ENCODE peak calls at places on chromosomes 13 and 19, in four cellular contexts. Z is ascending aorta, D is IMR-90, X is BE2C. R is an unnamed sample.
A peak's percentile ranks its signal among the peaks of the same experiment; 100 is the strongest.

GRCh38 chr13:34290661-34291060 is 472.7 kb downstream of the RFC3 start:
- DNase-seq in D (no peak), Z (no peak), X (no peak), R (no peak)

GRCh38 chr19:1177322-1178114 is 3.5 kb upstream of the SBNO2 start:
- DNase-seq in X (no peak), D (peak; percentile 97), Z (no peak), R (peak; percentile 44)

GRCh38 chr13:44267203-44267602 is 106.4 kb upstream of the SERP2 start:
- DNase-seq in D (no peak), Z (no peak), X (no peak), R (no peak)

GRCh38 chr13:51614350-51614786 is 30.1 kb downstream of the WDFY2 start:
- DNase-seq in X (peak; percentile 82), Z (no peak), D (no peak), R (peak; percentile 61)

GRCh38 chr19:12555456-12555930 is 4.2 kb upstream of the ZNF564 start:
- DNase-seq in X (no peak), Z (no peak), D (no peak), R (no peak)

GRCh38 chr13:94224670-94225069 is 254.8 kb downstream of the DCT start:
- DNase-seq in X (no peak), Z (no peak), D (no peak), R (no peak)

GRCh38 chr19:29105629-29106352 is 107.2 kb downstream of the UQCRFS1 start:
- DNase-seq in D (no peak), X (no peak), Z (no peak), R (no peak)

GRCh38 chr13:112078216-112078615 is 11.3 kb downstream of the SOX1 start:
- DNase-seq in X (no peak), Z (no peak), D (no peak), R (no peak)

GRCh38 chr13:87570669-87571068 is 100.5 kb upstream of the SLITRK5 start:
- DNase-seq in X (no peak), D (no peak), Z (no peak), R (no peak)

GRCh38 chr19:13241321-13242104 is 91.3 kb downstream of the IER2 start:
- DNase-seq in Z (no peak), X (no peak), D (no peak), R (peak; percentile 31)

GRCh38 chr13:20955496-20955895 is 53.0 kb upstream of the XPO4 start:
- DNase-seq in X (no peak), D (no peak), Z (no peak), R (no peak)
- H3K4me1 ChIP-seq in X (no peaks in the 10 kb centered on the region), D (no peaks in the 10 kb centered on the region), Z (no peaks in the 10 kb centered on the region), R (peaks cover 1% of the 10 kb centered on the region)

GRCh38 chr19:46201413-46202310 is 27.9 kb upstream of the IGFL1 start:
- DNase-seq in D (no peak), X (peak; percentile 76), Z (no peak), R (no peak)

GRCh38 chr19:46202426-46202825 is 27.1 kb upstream of the IGFL1 start:
- DNase-seq in D (no peak), Z (no peak), X (no peak), R (no peak)

GRCh38 chr19:46205183-46205984 is 24.2 kb upstream of the IGFL1 start:
- DNase-seq in Z (no peak), X (peak; percentile 54), D (no peak), R (no peak)

GRCh38 chr19:46204008-46204407 is 25.5 kb upstream of the IGFL1 start:
- DNase-seq in X (no peak), Z (no peak), D (no peak), R (no peak)

DNA sequence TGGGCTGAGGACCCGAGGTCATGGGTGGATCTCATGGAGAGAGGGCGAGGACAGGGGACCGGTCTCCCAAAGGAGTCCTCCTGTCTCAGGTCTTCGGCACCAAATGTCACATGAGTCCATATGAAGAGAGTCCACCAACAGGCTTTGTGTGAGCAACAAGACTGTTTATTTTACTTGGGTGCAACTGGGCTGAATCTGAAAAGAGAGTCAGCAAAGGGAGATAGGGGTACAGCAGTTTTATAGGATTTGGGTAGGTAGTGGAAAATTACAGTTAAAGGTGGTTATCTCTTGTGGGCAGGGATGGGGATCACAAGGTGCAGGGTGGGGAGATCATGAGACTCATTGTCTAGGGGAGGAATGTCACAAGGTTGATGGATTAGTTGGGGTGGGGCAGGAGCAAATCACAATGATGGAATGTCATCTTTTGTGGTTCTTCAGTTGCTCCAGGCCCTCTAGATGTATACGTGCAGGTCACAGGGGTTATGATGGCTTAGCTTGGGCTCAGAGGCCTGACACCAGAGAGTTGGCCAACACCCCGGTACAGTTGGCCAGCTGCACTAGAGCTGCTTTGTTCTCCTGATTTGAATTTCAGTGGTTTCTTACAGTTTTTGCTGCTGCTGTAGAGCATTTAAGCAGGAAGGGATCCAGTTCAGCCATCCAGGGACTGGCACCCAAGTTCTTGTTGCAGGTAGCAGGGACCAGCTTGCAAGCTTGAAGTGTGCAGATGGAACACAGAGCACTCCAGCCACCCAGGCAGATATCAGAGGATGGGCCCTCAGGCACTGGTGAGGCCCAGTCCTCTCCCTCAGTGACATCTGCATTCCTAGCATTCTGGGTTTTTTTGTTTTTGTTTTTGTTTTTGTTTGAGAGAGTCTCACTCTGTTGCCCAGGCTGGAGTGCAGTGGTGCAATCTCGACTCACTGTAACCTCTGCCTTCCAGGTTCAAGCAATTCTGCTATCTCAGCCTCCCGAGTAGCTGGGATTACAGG is 26.4 kb upstream of the IGFL1 start:
- DNase-seq in X (no peak), Z (no peak), D (no peak), R (no peak)
- H3K4me3 ChIP-seq in X (no peak overlapping the region), Z (no peak overlapping the region), D (no peak overlapping the region), R (no peak overlapping the region)

GRCh38 chr13:63393112-63393511 is 1977.5 kb upstream of the PCDH20 start:
- DNase-seq in Z (no peak), D (peak; percentile 3), X (no peak), R (no peak)
- H3K4me1 ChIP-seq in Z (no peaks in the 10 kb centered on the region), D (no peaks in the 10 kb centered on the region), X (no peaks in the 10 kb centered on the region), R (no peaks in the 10 kb centered on the region)

GRCh38 chr19:38734426-38735256 is 9.6 kb downstream of the CAPN12 start:
- DNase-seq in Z (no peak), D (no peak), X (no peak), R (peak; percentile 75)

GRCh38 chr19:38736413-38737280 is 7.6 kb downstream of the CAPN12 start:
- DNase-seq in X (no peak), Z (no peak), D (no peak), R (no peak)

GRCh38 chr19:38737297-38737865 is 6.9 kb downstream of the CAPN12 start:
- DNase-seq in D (no peak), Z (no peak), X (no peak), R (no peak)

GRCh38 chr19:38735257-38735686 is 9.0 kb downstream of the CAPN12 start:
- DNase-seq in X (no peak), D (no peak), Z (no peak), R (no peak)

GRCh38 chr19:38736036-38736412 is 8.2 kb downstream of the CAPN12 start:
- DNase-seq in D (no peak), Z (no peak), X (peak; percentile 54), R (no peak)
- H3K4me3 ChIP-seq in D (peak overlapping the region; percentile 47), Z (peak overlapping the region; percentile 63), X (peak overlapping the region; percentile 23), R (peak overlapping the region; percentile 22)

DNA sequence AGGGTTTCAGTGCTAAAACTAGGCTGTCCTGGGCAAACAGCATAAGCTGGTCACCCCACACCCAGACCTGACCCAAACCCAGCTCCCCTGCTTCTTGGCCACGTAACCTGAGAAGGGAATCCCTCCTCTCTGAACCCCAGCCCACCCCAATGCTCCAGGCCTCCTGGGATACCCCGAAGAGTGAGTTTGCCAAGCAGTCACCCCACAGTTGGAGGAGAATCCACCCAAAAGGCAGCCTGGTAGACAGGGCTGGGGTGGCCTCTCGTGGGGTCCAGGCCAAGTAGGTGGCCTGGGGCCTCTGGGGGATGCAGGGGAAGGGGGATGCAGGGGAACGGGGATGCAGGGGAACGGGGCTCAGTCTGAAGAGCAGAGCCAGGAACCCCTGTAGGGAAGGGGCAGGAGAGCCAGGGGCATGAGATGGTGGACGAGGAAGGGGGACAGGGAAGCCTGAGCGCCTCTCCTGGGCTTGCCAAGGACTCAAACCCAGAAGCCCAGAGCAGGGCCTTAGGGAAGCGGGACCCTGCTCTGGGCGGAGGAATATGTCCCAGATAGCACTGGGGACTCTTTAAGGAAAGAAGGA is 2.8 kb downstream of the PPP1R12C start:
- DNase-seq in Z (no peak), D (no peak), X (no peak), R (no peak)
- H3K4me1 ChIP-seq in Z (peaks cover 13% of the 10 kb centered on the region), D (peaks cover 13% of the 10 kb centered on the region), X (no peaks in the 10 kb centered on the region), R (peaks cover 13% of the 10 kb centered on the region)

GRCh38 chr19:43652546-43652874 is 12.9 kb upstream of the CADM4 start:
- DNase-seq in X (no peak), Z (no peak), D (no peak), R (no peak)

GRCh38 chr19:43644181-43644580 is 4.5 kb upstream of the CADM4 start:
- DNase-seq in D (no peak), Z (no peak), X (no peak), R (no peak)

GRCh38 chr19:43648633-43649032 is 9.0 kb upstream of the CADM4 start:
- DNase-seq in Z (no peak), D (no peak), X (no peak), R (no peak)

GRCh38 chr19:43651758-43652545 is 12.3 kb upstream of the CADM4 start:
- DNase-seq in D (peak; percentile 65), X (peak; percentile 63), Z (no peak), R (peak; percentile 55)

GRCh38 chr19:43649514-43649913 is 9.9 kb upstream of the CADM4 start:
- DNase-seq in X (no peak), D (no peak), Z (no peak), R (no peak)
- H3K4me3 ChIP-seq in X (no peak overlapping the region), D (no peak overlapping the region), Z (no peak overlapping the region), R (no peak overlapping the region)

DNA sequence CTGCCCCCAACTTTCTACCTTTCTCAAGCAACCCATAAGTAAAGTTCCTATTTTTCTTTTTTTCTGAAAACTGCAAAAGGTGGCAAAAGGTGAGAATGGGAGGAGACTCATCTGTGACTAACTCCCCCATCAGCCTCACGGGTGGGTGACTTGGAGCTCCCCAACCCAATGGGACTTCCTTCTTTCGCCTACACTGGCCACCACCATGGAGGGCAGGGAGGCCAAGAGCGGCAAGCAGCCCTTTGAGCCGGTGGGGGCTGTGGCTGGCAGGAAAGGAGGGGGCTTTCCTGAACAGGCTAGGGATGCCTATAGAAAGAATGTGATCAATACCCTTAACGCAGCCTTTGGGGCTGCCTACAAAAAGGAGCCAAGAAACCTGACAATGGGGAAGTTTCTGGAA is 16.5 kb downstream of the IRS2 start:
- DNase-seq in Z (no peak), X (no peak), D (no peak), R (no peak)
- H3K4me1 ChIP-seq in Z (no peaks in the 10 kb centered on the region), X (peaks cover 3% of the 10 kb centered on the region), D (no peaks in the 10 kb centered on the region), R (peaks cover under 1% of the 10 kb centered on the region)